ENCODE peak calls at places on chromosomes 5 and 9, in ten cellular contexts. R, O, Y, N, S, V, I, W, U and X are unnamed samples.

GRCh38 chr5:169343761-169344160 is 42.8 kb upstream of the SLIT3 start:
- DNase-seq in O (no peak), S (no peak), N (no peak), V (no peak), W (no peak), U (no peak), Y (no peak), I (no peak), R (no peak), X (no peak)

GRCh38 chr9:123761905-123762605 is 167.9 kb downstream of the DENND1A start:
- DNase-seq in S (peak), Y (peak), V (peak), W (no peak), I (no peak), O (no peak), R (no peak), N (no peak), U (no peak), X (no peak)

GRCh38 chr9:135048758-135049284 is 38.6 kb upstream of the OLFM1 start:
- DNase-seq in V (no peak), U (no peak), R (no peak), O (no peak), Y (no peak), N (no peak), W (no peak), I (no peak), S (no peak), X (no peak)

GRCh38 chr5:31626156-31626555 is 12.8 kb upstream of the PDZD2 start:
- DNase-seq in Y (no peak), U (no peak), I (peak), V (no peak), O (no peak), N (no peak), W (no peak), S (no peak), R (no peak), X (no peak)

GRCh38 chr9:15529566-15530324 is 19.0 kb upstream of the PSIP1 start:
- DNase-seq in V (no peak), W (no peak), I (no peak), O (no peak), U (no peak), N (no peak), Y (no peak), S (no peak), R (no peak), X (no peak)

GRCh38 chr9:81724242-81724889 is 35.0 kb upstream of the TLE1 start:
- DNase-seq in W (no peak), V (peak), I (no peak), N (no peak), O (no peak), S (no peak), U (no peak), R (no peak), Y (peak), X (no peak)

GRCh38 chr9:91411096-91411771 is 12.4 kb downstream of the NFIL3 start:
- DNase-seq in Y (no peak), V (peak), W (no peak), O (no peak), I (no peak), R (no peak), S (no peak), U (no peak), N (peak), X (no peak)

GRCh38 chr5:103541567-103541966 is 21.0 kb downstream of the NUDT12 start:
- DNase-seq in R (no peak), O (no peak), N (no peak), Y (no peak), S (no peak), U (no peak), V (no peak), I (no peak), W (no peak), X (no peak)

GRCh38 chr9:95641591-95641990 is 124.8 kb upstream of the PTCH1 start:
- DNase-seq in W (no peak), U (no peak), I (no peak), S (no peak), Y (no peak), V (no peak), N (no peak), O (no peak), R (no peak), X (no peak)

GRCh38 chr5:115471674-115472073 is 72.9 kb downstream of the FEM1C start:
- DNase-seq in W (no peak), S (no peak), I (no peak), R (no peak), V (no peak), O (no peak), U (no peak), N (no peak), Y (no peak), X (no peak)

GRCh38 chr9:129375845-129376244 is 197.8 kb upstream of the IER5L start:
- DNase-seq in U (no peak), O (no peak), V (no peak), W (no peak), Y (no peak), S (no peak), R (no peak), N (no peak), I (no peak), X (no peak)

GRCh38 chr5:133859073-133859472 is 109.4 kb downstream of the C5orf15 start:
- DNase-seq in Y (no peak), N (no peak), W (no peak), S (no peak), I (no peak), O (no peak), R (no peak), V (no peak), U (no peak), X (no peak)

GRCh38 chr9:7150153-7150890 is 392.5 kb downstream of the KDM4C start:
- DNase-seq in V (no peak), I (no peak), R (no peak), Y (no peak), U (peak), W (no peak), S (no peak), O (peak), N (no peak), X (no peak)

DNA sequence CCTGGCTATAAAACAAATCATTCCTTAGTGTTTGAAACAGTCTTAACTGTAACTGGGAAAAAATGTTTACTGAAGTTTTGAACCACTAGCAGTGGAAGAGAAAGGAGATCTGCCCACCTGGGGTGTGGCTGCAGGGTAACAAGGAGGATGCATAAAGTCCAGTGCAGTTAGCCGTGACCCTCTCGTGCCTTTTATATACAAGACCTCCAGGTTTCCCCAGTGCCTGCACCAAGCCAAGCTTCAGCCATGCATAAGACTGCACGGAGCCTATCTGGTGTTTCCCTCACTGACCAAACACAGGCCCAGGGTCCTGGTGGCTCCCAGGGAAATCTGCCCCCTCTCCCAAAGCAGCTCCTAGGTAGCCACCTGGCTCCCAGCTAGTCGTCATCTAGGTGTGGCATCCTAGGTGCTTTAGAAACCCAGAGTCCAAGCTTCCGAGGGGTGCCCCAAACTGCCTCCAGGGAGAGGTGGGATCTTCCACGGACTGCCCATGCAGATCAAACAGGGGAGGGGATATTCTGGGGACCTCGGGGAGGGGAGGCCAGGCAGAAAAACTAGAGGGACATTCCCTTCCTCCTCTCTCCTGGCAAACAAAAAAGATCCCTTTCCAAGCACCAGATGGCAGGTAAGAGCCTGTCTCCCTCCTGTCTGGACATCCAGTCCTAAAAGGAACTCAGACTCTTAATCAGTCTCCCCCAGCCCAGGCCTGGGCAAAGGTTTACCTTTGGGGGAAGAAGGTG is 2.7 kb downstream of the SHB start:
- DNase-seq in I (no peak), Y (no peak), U (no peak), R (no peak), W (no peak), S (peak), N (no peak), V (no peak), O (peak), X (no peak)
- TF ChIP-seq CTCF in I (no peak), Y (no peak), U (no peak), R (no peak), W (no peak), S (peak), N (no peak), V (no peak), O (peak), X (no peak)

GRCh38 chr5:7851240-7851592 is 283 bp upstream of the CFAP90 start:
- DNase-seq in Y (no peak), V (no peak), U (no peak), S (no peak), W (no peak), R (no peak), I (no peak), O (no peak), N (no peak), X (no peak)
- H3K27ac ChIP-seq in Y (no peak), V (no peak), U (no peak), S (no peak), W (peak), R (peak), I (no peak), O (no peak), N (no peak), X (no peak)

GRCh38 chr5:173625686-173626500 is 9.4 kb upstream of the BOD1 start:
- DNase-seq in I (no peak), W (no peak), U (no peak), R (no peak), Y (no peak), O (no peak), S (no peak), N (no peak), V (no peak), X (no peak)
- TF ChIP-seq CTCF in I (peak), W (no peak), U (no peak), R (no peak), Y (no peak), O (no peak), S (no peak), N (no peak), V (peak), X (no peak)

GRCh38 chr5:136030252-136030651 is 1.5 kb downstream of the TGFBI start:
- DNase-seq in O (no peak), I (no peak), Y (no peak), U (no peak), W (no peak), N (no peak), S (no peak), V (no peak), R (no peak), X (no peak)

GRCh38 chr5:136030956-136031611 is 2.3 kb downstream of the TGFBI start:
- DNase-seq in I (no peak), S (peak), N (no peak), V (no peak), O (no peak), W (no peak), U (no peak), R (no peak), Y (no peak), X (no peak)

GRCh38 chr5:136033244-136033643 is 4.5 kb downstream of the TGFBI start:
- DNase-seq in I (no peak), U (no peak), S (no peak), N (no peak), Y (no peak), W (no peak), O (no peak), R (no peak), V (no peak), X (no peak)

GRCh38 chr5:136032564-136032963 is 3.8 kb downstream of the TGFBI start:
- DNase-seq in N (peak), W (no peak), R (no peak), S (no peak), Y (peak), U (no peak), I (no peak), O (no peak), V (peak), X (no peak)

DNA sequence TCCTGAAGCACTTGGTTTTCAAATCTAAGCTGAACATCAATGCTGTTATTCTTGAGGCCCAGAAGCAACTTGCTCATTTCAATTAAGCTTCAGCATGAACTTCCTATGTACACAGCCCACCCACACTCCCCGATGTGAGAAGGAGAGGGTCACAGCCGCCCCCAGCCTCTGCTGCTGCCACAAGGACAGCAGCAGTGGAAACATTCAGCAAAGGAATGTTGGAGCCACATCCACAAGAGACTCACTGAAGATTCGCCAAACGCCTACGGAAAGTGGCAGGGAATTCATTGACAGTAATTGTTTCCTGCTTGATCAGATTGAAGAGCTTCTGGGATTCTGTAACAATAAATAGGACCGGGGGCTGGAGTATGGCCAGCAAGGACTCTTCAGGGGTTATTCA is 2.9 kb downstream of the TGFBI start:
- DNase-seq in V (peak), Y (peak), R (no peak), O (no peak), I (no peak), U (no peak), S (no peak), W (no peak), N (no peak), X (no peak)
- H3K27ac ChIP-seq in V (peak), Y (peak), R (no peak), O (peak), I (peak), U (no peak), S (no peak), W (no peak), N (peak), X (no peak)

DNA sequence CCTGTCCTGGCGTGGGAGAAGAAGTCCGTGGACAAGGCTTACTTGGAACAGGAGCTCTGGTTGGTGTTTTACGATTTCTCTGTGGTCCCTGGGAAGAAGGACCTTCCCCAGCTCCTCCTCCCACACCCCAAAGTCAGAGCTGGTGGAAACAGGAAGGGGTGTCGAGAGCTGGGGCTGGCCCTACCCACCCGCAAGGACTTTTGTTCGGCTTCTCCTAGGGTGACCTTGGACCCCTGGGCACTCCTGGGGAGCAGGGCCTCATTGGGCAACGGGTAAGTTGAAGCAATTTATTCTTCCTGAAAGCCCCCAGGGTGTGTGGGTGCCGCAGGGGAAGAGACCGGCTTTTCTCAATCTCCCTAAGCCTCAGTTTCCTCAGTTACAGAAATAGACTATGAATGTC is 53.9 kb upstream of the ORM1 start:
- DNase-seq in Y (no peak), R (no peak), S (no peak), W (no peak), I (no peak), N (no peak), U (no peak), O (no peak), V (no peak), X (no peak)
- TF ChIP-seq CTCF in Y (no peak), R (no peak), S (no peak), W (no peak), I (no peak), N (no peak), U (no peak), O (no peak), V (no peak), X (no peak)

DNA sequence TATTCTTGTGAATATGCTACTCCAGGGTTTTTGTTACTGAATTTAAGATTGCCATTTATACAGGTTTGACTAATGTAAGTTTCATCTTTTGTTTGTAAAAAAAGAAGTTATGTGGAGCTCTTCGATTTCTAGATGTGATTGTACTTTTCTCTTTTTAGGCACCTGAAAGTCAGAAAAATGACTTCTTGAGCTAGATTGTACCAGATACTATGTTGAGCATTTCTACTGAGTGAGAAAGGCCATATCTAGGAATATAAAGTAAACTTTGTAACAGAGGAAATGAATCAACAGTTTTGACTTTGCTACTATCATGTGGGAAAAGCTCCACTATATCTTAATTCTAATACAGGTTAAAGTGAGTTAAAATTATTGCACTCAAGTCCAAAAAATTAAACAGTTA is 25.1 kb downstream of the SMC5 start:
- DNase-seq in Y (no peak), W (no peak), I (no peak), O (no peak), U (no peak), V (no peak), R (no peak), S (no peak), N (no peak), X (no peak)
- H3K27ac ChIP-seq in Y (no peak), W (no peak), I (no peak), O (no peak), U (no peak), V (no peak), R (no peak), S (no peak), N (no peak), X (no peak)